ENCODE peak calls at places on chromosome 7, in six cellular contexts. U, Y, Q, W, Z and V are unnamed samples. For H3K4me1, the result is how much of the 10 kb centered on the place peaks cover.

GRCh38 chr7:92754756-92755581 is 81.4 kb downstream of the CDK6 start:
- DNase-seq in W (no peak), Y (no peak), Z (no peak), Q (no peak), U (no peak), V (no peak)

GRCh38 chr7:157482011-157482410 is 145.2 kb downstream of the DNAJB6 start:
- DNase-seq in U (no peak), Z (no peak), Q (no peak), Y (no peak), W (no peak), V (no peak)

GRCh38 chr7:80954181-80954580 is 35.3 kb upstream of the SEMA3C start:
- DNase-seq in Y (no peak), U (no peak), W (no peak), Q (no peak), Z (no peak), V (no peak)

GRCh38 chr7:68676789-68677535 is 921.3 kb upstream of the AUTS2 start:
- DNase-seq in Z (no peak), U (no peak), W (no peak), Q (no peak), Y (no peak), V (no peak)

GRCh38 chr7:94513565-94513860 is 3.9 kb downstream of the CASD1 start:
- DNase-seq in U (no peak), W (no peak), Q (no peak), Z (peak), Y (no peak), V (no peak)

GRCh38 chr7:11171569-11172192 is 198.0 kb downstream of the PHF14 start:
- DNase-seq in Q (no peak), U (no peak), W (no peak), Y (no peak), Z (no peak), V (no peak)

GRCh38 chr7:121126801-121127534 is 138.5 kb downstream of the CPED1 start:
- DNase-seq in Q (peak), W (no peak), U (no peak), Y (no peak), Z (peak), V (no peak)

GRCh38 chr7:92557249-92557648 is 28.7 kb downstream of the RBM48 start:
- DNase-seq in W (no peak), Q (no peak), Y (no peak), Z (no peak), U (no peak), V (no peak)

GRCh38 chr7:28882896-28883470 is 75.1 kb downstream of the TRIL start:
- DNase-seq in Q (no peak), Y (no peak), W (no peak), U (no peak), Z (no peak), V (no peak)

GRCh38 chr7:13291010-13291409 is 603.6 kb downstream of the ARL4A start:
- DNase-seq in U (no peak), W (no peak), Y (no peak), Q (no peak), Z (no peak), V (no peak)

GRCh38 chr7:142511801-142512200 is 237.5 kb upstream of the PRSS1 start:
- DNase-seq in Y (no peak), Z (no peak), Q (no peak), U (no peak), W (no peak), V (no peak)

GRCh38 chr7:139771001-139771956 is 6.5 kb downstream of the HIPK2 start:
- DNase-seq in Q (peak), W (no peak), Y (no peak), U (no peak), Z (peak), V (no peak)

GRCh38 chr7:157926521-157927167 is 589.8 kb downstream of the DNAJB6 start:
- DNase-seq in U (no peak), Q (no peak), Z (no peak), Y (no peak), W (no peak), V (peak)

GRCh38 chr7:121372376-121373024 is 23.6 kb downstream of the FAM3C start:
- DNase-seq in Z (peak), Y (no peak), U (no peak), Q (peak), W (no peak), V (no peak)

GRCh38 chr7:73817121-73817520 is 13.7 kb upstream of the CLDN4 start:
- DNase-seq in U (no peak), Q (no peak), Y (no peak), W (no peak), Z (no peak), V (no peak)

GRCh38 chr7:52959336-52959735 is 76.1 kb upstream of the POM121L12 start:
- DNase-seq in Y (no peak), U (no peak), Z (no peak), W (no peak), Q (no peak), V (no peak)

DNA sequence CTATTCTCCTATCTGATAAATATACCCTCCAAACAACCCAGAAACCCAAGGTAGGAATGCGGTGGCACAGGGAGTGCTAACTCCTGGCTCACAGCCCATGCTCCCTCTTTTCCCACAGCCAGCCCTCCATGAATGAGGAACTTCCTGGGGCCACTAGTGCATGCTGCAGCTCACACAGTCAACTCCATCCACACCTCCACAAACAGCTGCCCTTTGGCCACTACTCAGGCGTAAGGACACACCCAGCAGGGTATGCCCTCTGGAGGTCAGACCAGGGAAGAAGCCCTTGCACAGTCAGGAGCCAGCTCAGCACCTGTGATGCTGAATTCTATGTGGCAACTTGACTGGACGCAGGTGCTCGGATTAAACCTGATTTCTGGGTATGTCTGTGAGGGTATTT is 85.2 kb upstream of the PIK3CG start:
- DNase-seq in W (no peak), Y (peak), Z (no peak), U (peak), Q (no peak), V (no peak)
- H3K4me1 ChIP-seq in W (under half), Y (under half), Z (under half), U (under half), Q (under half), V (under half)

DNA sequence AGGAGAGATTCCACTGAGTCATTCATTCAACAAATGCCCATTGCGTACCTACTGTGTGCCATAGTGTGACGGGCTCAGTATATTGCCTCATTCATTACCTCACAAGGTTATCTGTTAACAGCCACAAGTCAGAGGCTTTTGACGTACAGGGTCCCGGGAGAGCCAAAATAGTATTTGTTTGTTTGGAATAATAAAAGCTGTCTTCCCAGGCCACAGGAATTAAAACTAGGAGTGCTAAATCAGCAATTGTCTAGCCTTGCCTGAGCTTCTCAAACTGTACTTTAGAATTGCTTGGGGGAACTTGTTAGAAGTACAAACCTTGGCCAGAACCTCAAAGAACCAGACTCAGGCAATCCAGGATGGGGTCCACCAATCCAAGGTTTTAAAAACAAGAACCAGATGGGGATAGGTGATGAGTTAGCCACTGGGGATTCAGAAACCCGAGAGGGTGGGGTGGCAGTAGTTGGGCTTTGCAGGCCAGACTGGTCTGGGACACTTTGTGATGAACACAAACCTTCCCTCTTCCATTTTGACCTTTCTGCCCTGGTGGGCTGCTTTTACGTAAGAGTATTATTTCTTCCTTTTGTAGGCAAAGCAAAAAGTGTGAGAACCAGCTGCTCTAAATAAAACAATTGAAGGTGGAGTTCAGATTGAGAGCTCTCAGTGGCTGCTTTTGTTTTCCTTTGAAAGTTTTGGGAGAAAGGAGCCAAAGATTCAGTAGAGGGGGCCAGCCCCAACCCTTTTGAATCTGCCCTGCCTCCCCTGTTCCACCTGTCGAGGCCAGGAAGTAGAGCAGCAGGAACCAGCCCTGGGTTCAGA is 113.0 kb upstream of the ANLN start:
- DNase-seq in W (peak), Y (no peak), U (no peak), Z (no peak), Q (peak), V (no peak)
- H3K4me1 ChIP-seq in W (under half), Y (under half), U (under half), Z (under half), Q (under half), V (under half)

GRCh38 chr7:116539879-116540278 is 15.0 kb downstream of the CAV1 start:
- DNase-seq in Q (no peak), Y (no peak), U (no peak), Z (no peak), W (no peak), V (no peak)
- H3K4me1 ChIP-seq in Q (under half), Y (under half), U (under half), Z (under half), W (under half), V (under half)

DNA sequence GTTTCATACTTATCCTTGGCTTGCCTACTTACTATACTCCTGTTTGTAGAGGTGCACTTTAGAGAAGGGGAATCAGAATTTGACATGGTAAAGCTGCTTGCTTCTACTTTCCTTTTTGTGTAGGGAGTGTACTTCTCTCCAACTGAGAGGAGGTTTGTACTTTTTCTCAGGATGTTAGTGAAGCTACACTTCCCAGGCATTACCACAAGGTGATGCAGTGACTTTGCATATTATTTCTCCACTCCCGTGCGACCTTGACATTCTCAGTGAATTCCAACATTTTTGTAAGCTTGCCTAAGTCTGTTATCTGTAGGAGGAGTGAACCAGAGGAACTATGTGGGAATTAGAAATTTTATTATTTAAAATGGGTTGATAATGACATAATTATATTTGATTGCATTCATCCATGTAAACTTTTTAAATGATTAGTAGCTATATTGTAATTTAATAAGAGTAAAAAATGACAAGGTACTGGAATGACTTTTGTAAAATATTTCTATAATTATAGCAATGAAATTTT is 5.2 kb downstream of the TAX1BP1 start:
- DNase-seq in W (no peak), Z (peak), Y (no peak), U (peak), Q (peak), V (no peak)
- H3K4me1 ChIP-seq in W (under half), Z (under half), Y (under half), U (under half), Q (under half), V (under half)

GRCh38 chr7:150371996-150372270 is 3.3 kb downstream of the REPIN1 start:
- DNase-seq in Q (no peak), U (no peak), Z (no peak), W (no peak), Y (no peak), V (no peak)

GRCh38 chr7:150373049-150373801 is 4.6 kb downstream of the REPIN1 start:
- DNase-seq in Z (no peak), W (no peak), U (peak), Y (peak), Q (no peak), V (no peak)

GRCh38 chr7:150374026-150374425 is 5.1 kb upstream of the ZNF775 start:
- DNase-seq in W (no peak), Q (no peak), Z (no peak), U (no peak), Y (no peak), V (no peak)

GRCh38 chr7:150371131-150371995 is 2.7 kb downstream of the REPIN1 start:
- DNase-seq in Q (no peak), Y (no peak), U (no peak), Z (no peak), W (no peak), V (no peak)

GRCh38 chr7:150372271-150373048 is 3.8 kb downstream of the REPIN1 start:
- DNase-seq in W (no peak), Z (no peak), Q (no peak), U (no peak), Y (peak), V (no peak)
- H3K4me1 ChIP-seq in W (under half), Z (under half), Q (under half), U (under half), Y (half or more), V (under half)

GRCh38 chr7:45037876-45038275 is 37.9 kb downstream of the CCM2 start:
- DNase-seq in W (no peak), Z (no peak), Q (no peak), U (no peak), Y (no peak), V (no peak)
- H3K4me1 ChIP-seq in W (under half), Z (under half), Q (under half), U (under half), Y (under half), V (under half)

GRCh38 chr7:44881610-44882009 is 3.7 kb downstream of the PURB start:
- DNase-seq in W (no peak), Z (peak), U (peak), Q (peak), Y (no peak), V (no peak)
- H3K4me1 ChIP-seq in W (under half), Z (under half), U (under half), Q (under half), Y (under half), V (under half)